ENCODE peak calls at places on chromosomes 11 and 22, in four cellular contexts. W is K562, A is HepG2, P is A549. H is an unnamed sample.

GRCh38 chr11:114610984-114611944 is 15.7 kb upstream of the NXPE4 start:
- DNase-seq in W (no peak), A (no peak), P (peak), H (no peak)

GRCh38 chr22:43475549-43476076 is 63.8 kb downstream of the MPPED1 start:
- DNase-seq in W (no peak), A (no peak), P (no peak), H (no peak)

GRCh38 chr11:1854132-1854948 is 1.5 kb downstream of the LSP1 start:
- DNase-seq in W (no peak), A (no peak), P (no peak), H (no peak)

GRCh38 chr11:134853972-134854371 is 441.9 kb upstream of the B3GAT1 start:
- DNase-seq in W (no peak), A (no peak), P (no peak), H (no peak)

GRCh38 chr11:64117763-64118459 is 48.0 kb downstream of the MACROD1 start:
- DNase-seq in W (no peak), A (no peak), P (no peak), H (no peak)

GRCh38 chr11:64553554-64554201 is 37.3 kb upstream of the SLC22A12 start:
- DNase-seq in W (peak), A (peak), P (peak), H (peak)

GRCh38 chr11:134008593-134008992 is 51.8 kb upstream of the IGSF9B start:
- DNase-seq in W (no peak), A (no peak), P (no peak), H (no peak)

GRCh38 chr11:11400121-11400520 is 47.1 kb upstream of the CSNK2A3 start:
- DNase-seq in W (no peak), A (no peak), P (no peak), H (no peak)

GRCh38 chr11:71490044-71490730 is 36.9 kb upstream of the KRTAP5-7 start:
- DNase-seq in W (no peak), A (no peak), P (no peak), H (no peak)

GRCh38 chr11:71236836-71237475 is 15.4 kb downstream of the SHANK2 start:
- DNase-seq in W (no peak), A (no peak), P (no peak), H (no peak)

GRCh38 chr11:1827931-1828330 is 6.9 kb upstream of the SYT8 start:
- DNase-seq in W (no peak), A (no peak), P (no peak), H (no peak)

GRCh38 chr11:128428876-128429416 is 158.4 kb downstream of the ETS1 start:
- DNase-seq in W (no peak), A (no peak), P (no peak), H (no peak)

GRCh38 chr22:29626497-29627195 is 23.2 kb downstream of the NF2 start:
- DNase-seq in W (no peak), A (peak), P (no peak), H (no peak)

GRCh38 chr11:95076416-95076815 is 9.7 kb downstream of the SRSF8 start:
- DNase-seq in W (no peak), A (no peak), P (peak), H (no peak)

GRCh38 chr11:44709966-44710365 is 16.8 kb upstream of the TSPAN18 start:
- DNase-seq in W (no peak), A (no peak), P (no peak), H (no peak)

GRCh38 chr11:27720277-27720830 is 20.1 kb upstream of the BDNF start:
- DNase-seq in W (peak), A (no peak), P (peak), H (peak)

GRCh38 chr22:46085831-46086576 is 64.3 kb upstream of the PPARA start:
- DNase-seq in W (peak), A (no peak), P (peak), H (no peak)

GRCh38 chr22:36327922-36328551 is 59.7 kb downstream of the MYH9 start:
- DNase-seq in W (no peak), A (no peak), P (no peak), H (no peak)

GRCh38 chr11:61919841-61920631 is 2.7 kb upstream of the RAB3IL1 start:
- DNase-seq in W (peak), A (no peak), P (peak), H (no peak)

GRCh38 chr22:22194931-22195264 is 49.7 kb upstream of the VPREB1 start:
- DNase-seq in W (no peak), A (no peak), P (no peak), H (no peak)

DNA sequence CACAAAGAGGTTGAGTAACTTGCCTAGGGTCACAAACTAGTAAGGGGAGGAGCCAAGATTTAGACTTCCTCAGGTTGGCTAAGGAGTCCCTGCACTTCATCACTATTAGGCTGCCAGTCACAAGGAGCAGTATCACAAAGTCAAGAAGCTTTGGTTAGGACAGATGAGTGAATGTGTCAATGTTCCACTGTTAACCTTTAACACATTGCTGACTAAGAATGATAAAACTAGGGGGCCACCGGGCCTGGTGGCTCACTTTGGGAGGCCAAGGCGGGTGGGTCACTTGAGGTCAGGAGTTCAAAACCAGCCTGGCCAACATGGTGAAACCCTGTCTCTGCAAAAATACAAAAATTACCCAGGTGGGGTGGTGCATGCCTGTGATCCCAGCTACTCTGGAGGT is 32.0 kb downstream of the TMEM123 start:
- DNase-seq in W (no peak), A (no peak), P (no peak), H (no peak)
- TF ChIP-seq NR3C1 in W (no peak), A (no peak), P (no peak), H (no peak)

GRCh38 chr11:112037527-112037926 is 12.3 kb downstream of the DLAT start:
- DNase-seq in W (no peak), A (no peak), P (no peak), H (no peak)

GRCh38 chr11:112042961-112043304 is 17.7 kb downstream of the DLAT start:
- DNase-seq in W (no peak), A (no peak), P (no peak), H (no peak)

GRCh38 chr11:112044961-112045360 is 19.8 kb downstream of the DLAT start:
- DNase-seq in W (peak), A (no peak), P (no peak), H (no peak)

GRCh38 chr11:112042161-112042960 is 17.2 kb downstream of the DLAT start:
- DNase-seq in W (peak), A (no peak), P (no peak), H (no peak)
- TF ChIP-seq NR3C1 in W (no peak), A (no peak), P (no peak), H (no peak)

GRCh38 chr11:19604679-19605375 is 107.8 kb upstream of the NAV2 start:
- DNase-seq in W (no peak), A (no peak), P (no peak), H (no peak)

GRCh38 chr11:19602906-19603305 is 109.7 kb upstream of the NAV2 start:
- DNase-seq in W (no peak), A (no peak), P (no peak), H (no peak)

GRCh38 chr11:19601235-19601634 is 111.4 kb upstream of the NAV2 start:
- DNase-seq in W (no peak), A (no peak), P (no peak), H (no peak)

GRCh38 chr11:19603771-19604170 is 108.9 kb upstream of the NAV2 start:
- DNase-seq in W (no peak), A (no peak), P (no peak), H (no peak)

DNA sequence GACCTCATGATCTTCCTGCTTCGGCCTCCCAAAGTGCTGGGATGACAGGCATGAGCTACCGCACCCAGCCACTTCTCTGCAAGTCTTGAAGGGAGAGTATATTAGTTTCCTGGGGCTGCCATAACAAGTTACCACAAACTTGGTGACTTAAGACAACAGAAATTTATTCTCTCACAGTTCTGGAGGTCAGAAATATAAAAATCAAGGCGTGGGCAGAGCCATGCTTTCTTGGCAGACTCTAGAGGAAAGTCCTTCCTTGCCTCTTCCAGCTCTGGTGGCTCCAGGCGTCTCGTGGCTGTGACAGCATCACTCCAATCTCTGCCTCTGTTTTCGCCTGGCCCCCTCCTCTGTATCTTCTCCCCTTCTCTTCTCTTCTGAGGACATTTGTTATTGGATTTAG is 110.2 kb upstream of the NAV2 start:
- DNase-seq in W (no peak), A (no peak), P (no peak), H (no peak)
- TF ChIP-seq NR3C1 in W (no peak), A (no peak), P (no peak), H (no peak)

GRCh38 chr11:46240861-46241260 is 36.6 kb upstream of the CREB3L1 start:
- DNase-seq in W (no peak), A (no peak), P (no peak), H (no peak)
- TF ChIP-seq NR3C1 in W (no peak), A (no peak), P (no peak), H (no peak)

H was measured in WTC11.